ENCODE peak calls at places on chromosomes 12 and 14, in nine cellular contexts. S is endothelial cell; U is AG10803; K is brain microvascular endothelial cell; N is LoVo; F is stimulated activated CD4-positive, alpha-beta T cell treated with anti-CD3 and anti-CD28 coated beads, Interleukin-1b, Interleukin-23, amount 100 ng/mL, for 1 hour; M is H9; D is sciatic nerve; L is activated T-cell treated with anti-CD3 and anti-CD28 coated beads for 1 hour. E is an unnamed sample.

GRCh38 chr14:54664961-54665360 is 98.0 kb downstream of the SAMD4A start:
- DNase-seq in S (no peak), U (no peak), K (no peak), N (peak), F (no peak), M (no peak), D (no peak), L (no peak), E (no peak)

GRCh38 chr14:94354638-94355185 is 31.6 kb upstream of the SERPINA6 start:
- DNase-seq in S (no peak), U (no peak), K (no peak), N (no peak), F (no peak), M (no peak), D (no peak), L (no peak), E (no peak)

GRCh38 chr12:124445826-124446225 is 121.6 kb downstream of the NCOR2 start:
- DNase-seq in S (no peak), U (no peak), K (no peak), N (no peak), F (no peak), M (no peak), D (peak), L (no peak), E (no peak)

GRCh38 chr12:66269757-66270383 is 32.4 kb upstream of the HELB start:
- DNase-seq in S (no peak), U (peak), K (peak), N (peak), F (no peak), M (peak), D (no peak), L (no peak), E (no peak)

GRCh38 chr14:98210045-98210678 is 1061.8 kb downstream of the BCL11B start:
- DNase-seq in S (no peak), U (no peak), K (no peak), N (no peak), F (no peak), M (no peak), D (no peak), L (peak), E (no peak)

GRCh38 chr12:124681779-124682391 is 114.5 kb upstream of the NCOR2 start:
- DNase-seq in S (no peak), U (peak), K (peak), N (no peak), F (no peak), M (no peak), D (peak), L (no peak), E (no peak)

GRCh38 chr14:100676089-100676685 is 50.5 kb upstream of the DLK1 start:
- DNase-seq in S (no peak), U (no peak), K (no peak), N (peak), F (no peak), M (no peak), D (no peak), L (no peak), E (peak)

GRCh38 chr12:130031571-130032189 is 127.9 kb upstream of the TMEM132D start:
- DNase-seq in S (peak), U (peak), K (peak), N (peak), F (peak), M (peak), D (no peak), L (peak), E (peak)

GRCh38 chr14:57247283-57247682 is 21.4 kb downstream of the EXOC5 start:
- DNase-seq in S (no peak), U (peak), K (no peak), N (no peak), F (no peak), M (no peak), D (no peak), L (no peak), E (no peak)

GRCh38 chr12:11968041-11968383 is 102.7 kb upstream of the BCL2L14 start:
- DNase-seq in S (peak), U (no peak), K (no peak), N (no peak), F (no peak), M (no peak), D (no peak), L (no peak), E (no peak)

GRCh38 chr12:93441111-93441616 is 583 bp downstream of the UBE2N start:
- DNase-seq in S (peak), U (no peak), K (no peak), N (peak), F (no peak), M (peak), D (peak), L (peak), E (peak)

GRCh38 chr14:81400202-81400678 is at the start of gene STON2:
- DNase-seq in S (no peak), U (peak), K (peak), N (peak), F (no peak), M (no peak), D (peak), L (no peak), E (peak)

GRCh38 chr12:103680591-103681065 is 93.6 kb downstream of the STAB2 start:
- DNase-seq in S (no peak), U (no peak), K (no peak), N (no peak), F (no peak), M (no peak), D (no peak), L (no peak), E (peak)

GRCh38 chr12:805022-805632 is 52.7 kb downstream of the WNK1 start:
- DNase-seq in S (no peak), U (no peak), K (no peak), N (no peak), F (no peak), M (no peak), D (no peak), L (no peak), E (no peak)

E was measured in transverse colon.